ENCODE peak calls at places on chromosomes 5 and 9, in nine cellular contexts. One of them, this sample, is unnamed.

GRCh38 chr9:114163517-114163924 is 8.2 kb downstream of the COL27A1 start:
- DNase-seq in HepG2: peak; percentile 45
- DNase-seq in BE2C: no peak
- DNase-seq in uterus: peak; percentile 69
- DNase-seq in fibroblast of lung: peak; percentile 69
- DNase-seq in cardiac fibroblast: peak; percentile 68
- DNase-seq in IMR-90: peak; percentile 60
- DNase-seq in LNCaP clone FGC: no peak
- DNase-seq in AG04450: no peak
- DNase-seq in this sample: no peak

GRCh38 chr9:2874001-2874750 is 30.3 kb upstream of the PUM3 start:
- DNase-seq in HepG2: no peak
- DNase-seq in BE2C: no peak
- DNase-seq in uterus: no peak
- DNase-seq in fibroblast of lung: peak; percentile 14
- DNase-seq in cardiac fibroblast: peak; percentile 68
- DNase-seq in IMR-90: peak; percentile 30
- DNase-seq in LNCaP clone FGC: no peak
- DNase-seq in AG04450: no peak
- DNase-seq in this sample: no peak

GRCh38 chr5:125325488-125325887 is 579.0 kb upstream of the ZNF608 start:
- DNase-seq in HepG2: no peak
- DNase-seq in BE2C: no peak
- DNase-seq in uterus: no peak
- DNase-seq in fibroblast of lung: no peak
- DNase-seq in cardiac fibroblast: no peak
- DNase-seq in IMR-90: no peak
- DNase-seq in LNCaP clone FGC: no peak
- DNase-seq in AG04450: no peak
- DNase-seq in this sample: no peak

GRCh38 chr9:121160025-121160424 is 41.6 kb downstream of the RAB14 start:
- DNase-seq in HepG2: no peak
- DNase-seq in BE2C: no peak
- DNase-seq in uterus: no peak
- DNase-seq in fibroblast of lung: no peak
- DNase-seq in cardiac fibroblast: no peak
- DNase-seq in IMR-90: no peak
- DNase-seq in LNCaP clone FGC: no peak
- DNase-seq in AG04450: no peak
- DNase-seq in this sample: no peak

GRCh38 chr5:52282647-52283046 is 505.1 kb upstream of the ITGA1 start:
- DNase-seq in HepG2: no peak
- DNase-seq in BE2C: no peak
- DNase-seq in uterus: no peak
- DNase-seq in fibroblast of lung: no peak
- DNase-seq in cardiac fibroblast: no peak
- DNase-seq in IMR-90: no peak
- DNase-seq in LNCaP clone FGC: no peak
- DNase-seq in AG04450: no peak
- DNase-seq in this sample: no peak

GRCh38 chr5:91651704-91652103 is 268.6 kb upstream of the ARRDC3 start:
- DNase-seq in HepG2: no peak
- DNase-seq in BE2C: peak; percentile 21
- DNase-seq in uterus: no peak
- DNase-seq in fibroblast of lung: no peak
- DNase-seq in cardiac fibroblast: no peak
- DNase-seq in IMR-90: no peak
- DNase-seq in LNCaP clone FGC: no peak
- DNase-seq in AG04450: no peak
- DNase-seq in this sample: no peak

GRCh38 chr5:168339151-168340140 is 48.0 kb downstream of the WWC1 start:
- DNase-seq in HepG2: no peak
- DNase-seq in BE2C: no peak
- DNase-seq in uterus: no peak
- DNase-seq in fibroblast of lung: no peak
- DNase-seq in cardiac fibroblast: no peak
- DNase-seq in IMR-90: no peak
- DNase-seq in LNCaP clone FGC: no peak
- DNase-seq in AG04450: no peak
- DNase-seq in this sample: no peak

GRCh38 chr5:39249560-39250274 is 30.4 kb upstream of the FYB1 start:
- DNase-seq in HepG2: no peak
- DNase-seq in BE2C: no peak
- DNase-seq in uterus: no peak
- DNase-seq in fibroblast of lung: no peak
- DNase-seq in cardiac fibroblast: no peak
- DNase-seq in IMR-90: no peak
- DNase-seq in LNCaP clone FGC: no peak
- DNase-seq in AG04450: no peak
- DNase-seq in this sample: no peak

GRCh38 chr9:79289856-79290255 is 281.9 kb upstream of the TLE4 start:
- DNase-seq in HepG2: no peak
- DNase-seq in BE2C: no peak
- DNase-seq in uterus: no peak
- DNase-seq in fibroblast of lung: no peak
- DNase-seq in cardiac fibroblast: no peak
- DNase-seq in IMR-90: peak; percentile 6
- DNase-seq in LNCaP clone FGC: no peak
- DNase-seq in AG04450: no peak
- DNase-seq in this sample: no peak

GRCh38 chr9:125524522-125524921 is 182.5 kb downstream of the MAPKAP1 start:
- DNase-seq in HepG2: no peak
- DNase-seq in BE2C: no peak
- DNase-seq in uterus: no peak
- DNase-seq in fibroblast of lung: no peak
- DNase-seq in cardiac fibroblast: peak; percentile 59
- DNase-seq in IMR-90: peak; percentile 23
- DNase-seq in LNCaP clone FGC: no peak
- DNase-seq in AG04450: no peak
- DNase-seq in this sample: no peak

GRCh38 chr9:24257726-24258125 is 288.0 kb downstream of the IZUMO3 start:
- DNase-seq in HepG2: no peak
- DNase-seq in BE2C: no peak
- DNase-seq in uterus: no peak
- DNase-seq in fibroblast of lung: no peak
- DNase-seq in cardiac fibroblast: no peak
- DNase-seq in IMR-90: no peak
- DNase-seq in LNCaP clone FGC: no peak
- DNase-seq in AG04450: no peak
- DNase-seq in this sample: no peak

GRCh38 chr5:126414874-126415502 is 8.2 kb upstream of the GRAMD2B start:
- DNase-seq in HepG2: no peak
- DNase-seq in BE2C: no peak
- DNase-seq in uterus: peak; percentile 58
- DNase-seq in fibroblast of lung: peak; percentile 90
- DNase-seq in cardiac fibroblast: peak; percentile 89
- DNase-seq in IMR-90: peak; percentile 77
- DNase-seq in LNCaP clone FGC: no peak
- DNase-seq in AG04450: peak; percentile 32
- DNase-seq in this sample: no peak

GRCh38 chr9:121636411-121636865 is 15.0 kb upstream of the DAB2IP start:
- DNase-seq in HepG2: no peak
- DNase-seq in BE2C: peak; percentile 49
- DNase-seq in uterus: peak; percentile 64
- DNase-seq in fibroblast of lung: peak; percentile 23
- DNase-seq in cardiac fibroblast: peak; percentile 66
- DNase-seq in IMR-90: peak; percentile 46
- DNase-seq in LNCaP clone FGC: no peak
- DNase-seq in AG04450: no peak
- DNase-seq in this sample: no peak

GRCh38 chr5:9483779-9484178 is 62.1 kb downstream of the SEMA5A start:
- DNase-seq in HepG2: no peak
- DNase-seq in BE2C: no peak
- DNase-seq in uterus: no peak
- DNase-seq in fibroblast of lung: peak; percentile 40
- DNase-seq in cardiac fibroblast: peak; percentile 21
- DNase-seq in IMR-90: peak; percentile 48
- DNase-seq in LNCaP clone FGC: no peak
- DNase-seq in AG04450: no peak
- DNase-seq in this sample: no peak

GRCh38 chr5:41370482-41370881 is 139.9 kb downstream of the PLCXD3 start:
- DNase-seq in HepG2: no peak
- DNase-seq in BE2C: no peak
- DNase-seq in uterus: no peak
- DNase-seq in fibroblast of lung: no peak
- DNase-seq in cardiac fibroblast: no peak
- DNase-seq in IMR-90: no peak
- DNase-seq in LNCaP clone FGC: no peak
- DNase-seq in AG04450: no peak
- DNase-seq in this sample: no peak

GRCh38 chr5:8577792-8578191 is 708.8 kb downstream of the MTRR start:
- DNase-seq in HepG2: no peak
- DNase-seq in BE2C: no peak
- DNase-seq in uterus: no peak
- DNase-seq in fibroblast of lung: peak; percentile 17
- DNase-seq in cardiac fibroblast: no peak
- DNase-seq in IMR-90: peak; percentile 28
- DNase-seq in LNCaP clone FGC: no peak
- DNase-seq in AG04450: no peak
- DNase-seq in this sample: no peak

DNA sequence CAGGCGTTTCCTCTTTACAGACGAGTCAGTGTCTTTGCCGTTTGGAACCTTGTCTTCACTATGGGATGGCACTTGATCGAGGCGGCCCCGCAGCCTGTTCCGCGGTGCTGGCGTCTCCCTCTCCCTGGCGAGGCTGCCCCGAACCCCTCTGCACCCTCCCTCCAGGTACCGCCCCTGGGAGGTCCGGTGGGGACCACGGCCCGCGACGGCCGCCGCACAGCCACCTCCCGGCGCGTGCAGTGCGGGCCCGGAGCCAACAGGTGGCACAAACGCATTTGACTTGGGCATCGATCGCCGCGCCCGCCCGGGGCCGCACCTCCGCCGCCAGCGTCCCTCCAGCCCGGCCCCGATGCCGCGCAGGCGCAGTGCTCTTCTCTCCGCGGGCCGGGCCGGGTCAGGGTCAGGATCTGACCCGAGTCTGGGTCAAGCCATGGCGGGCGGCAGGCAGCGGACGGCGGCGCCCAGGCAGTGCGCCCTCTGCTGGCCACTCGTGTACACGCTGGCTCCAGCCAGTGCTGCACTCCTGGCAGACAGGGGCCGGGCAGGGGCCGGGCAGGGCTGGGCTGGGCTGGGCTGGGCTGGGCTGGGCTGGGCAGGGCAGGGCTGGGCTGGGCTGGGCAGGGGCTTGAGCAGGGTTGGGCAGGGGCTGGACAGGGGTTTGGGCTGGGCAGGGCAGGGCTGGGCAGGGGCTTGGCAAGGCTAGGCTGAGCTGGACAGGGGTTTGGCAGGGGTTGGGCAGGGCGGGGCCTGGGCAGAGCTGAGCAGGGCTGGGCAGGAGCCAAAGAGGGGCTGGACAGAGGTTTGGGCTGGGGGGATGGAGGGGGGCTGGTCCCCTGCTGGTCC is 155.8 kb upstream of the IRX4 start:
- DNase-seq in HepG2: peak; percentile 45
- DNase-seq in BE2C: peak; percentile 61
- DNase-seq in uterus: peak; percentile 57
- DNase-seq in fibroblast of lung: peak; percentile 52
- DNase-seq in cardiac fibroblast: peak; percentile 46
- DNase-seq in IMR-90: peak; percentile 3
- DNase-seq in LNCaP clone FGC: peak; percentile 27
- DNase-seq in AG04450: no peak
- DNase-seq in this sample: peak; percentile 75
- H3K4me3 ChIP-seq in HepG2: no peak overlapping the region
- H3K4me3 ChIP-seq in BE2C: peak overlapping the region; percentile 28
- H3K4me3 ChIP-seq in uterus: peak overlapping the region; percentile 46
- H3K4me3 ChIP-seq in fibroblast of lung: peak overlapping the region; percentile 23
- H3K4me3 ChIP-seq in cardiac fibroblast: no peak overlapping the region
- H3K4me3 ChIP-seq in IMR-90: no peak overlapping the region
- H3K4me3 ChIP-seq in LNCaP clone FGC: peak overlapping the region; percentile 46
- H3K4me3 ChIP-seq in AG04450: peak overlapping the region; percentile 29
- H3K4me3 ChIP-seq in this sample: peak overlapping the region; percentile 26

DNA sequence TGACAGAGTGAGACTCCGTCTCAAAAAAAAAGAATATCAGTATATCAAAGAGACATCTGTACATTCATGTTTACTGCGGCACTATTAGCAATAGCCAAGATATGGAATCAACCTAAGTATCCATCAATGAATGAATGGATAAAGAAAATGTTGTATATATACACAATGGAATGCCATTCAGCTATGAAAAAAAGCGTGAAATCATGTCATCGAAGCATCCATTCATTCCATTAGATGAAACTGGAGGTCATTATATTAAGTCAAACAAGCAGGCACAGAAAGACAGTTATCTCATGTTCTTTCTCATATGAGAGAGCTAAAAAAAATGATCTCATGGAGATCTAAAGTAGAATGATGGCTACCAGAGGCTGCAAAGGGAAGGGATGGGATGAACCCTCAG is 180.9 kb upstream of the TLX3 start:
- DNase-seq in HepG2: no peak
- DNase-seq in BE2C: no peak
- DNase-seq in uterus: no peak
- DNase-seq in fibroblast of lung: no peak
- DNase-seq in cardiac fibroblast: no peak
- DNase-seq in IMR-90: no peak
- DNase-seq in LNCaP clone FGC: no peak
- DNase-seq in AG04450: no peak
- DNase-seq in this sample: no peak
- H3K4me3 ChIP-seq in HepG2: no peak overlapping the region
- H3K4me3 ChIP-seq in BE2C: no peak overlapping the region
- H3K4me3 ChIP-seq in uterus: no peak overlapping the region
- H3K4me3 ChIP-seq in fibroblast of lung: no peak overlapping the region
- H3K4me3 ChIP-seq in cardiac fibroblast: no peak overlapping the region
- H3K4me3 ChIP-seq in IMR-90: no peak overlapping the region
- H3K4me3 ChIP-seq in LNCaP clone FGC: no peak overlapping the region
- H3K4me3 ChIP-seq in AG04450: no peak overlapping the region
- H3K4me3 ChIP-seq in this sample: no peak overlapping the region

GRCh38 chr5:179534431-179534830 is 15.9 kb upstream of the RUFY1 start:
- DNase-seq in HepG2: peak; percentile 19
- DNase-seq in BE2C: no peak
- DNase-seq in uterus: no peak
- DNase-seq in fibroblast of lung: no peak
- DNase-seq in cardiac fibroblast: no peak
- DNase-seq in IMR-90: no peak
- DNase-seq in LNCaP clone FGC: no peak
- DNase-seq in AG04450: no peak
- DNase-seq in this sample: no peak
- H3K4me3 ChIP-seq in HepG2: peak overlapping the region; percentile 46
- H3K4me3 ChIP-seq in BE2C: no peak overlapping the region
- H3K4me3 ChIP-seq in uterus: no peak overlapping the region
- H3K4me3 ChIP-seq in fibroblast of lung: no peak overlapping the region
- H3K4me3 ChIP-seq in cardiac fibroblast: no peak overlapping the region
- H3K4me3 ChIP-seq in IMR-90: no peak overlapping the region
- H3K4me3 ChIP-seq in LNCaP clone FGC: no peak overlapping the region
- H3K4me3 ChIP-seq in AG04450: no peak overlapping the region
- H3K4me3 ChIP-seq in this sample: no peak overlapping the region

DNA sequence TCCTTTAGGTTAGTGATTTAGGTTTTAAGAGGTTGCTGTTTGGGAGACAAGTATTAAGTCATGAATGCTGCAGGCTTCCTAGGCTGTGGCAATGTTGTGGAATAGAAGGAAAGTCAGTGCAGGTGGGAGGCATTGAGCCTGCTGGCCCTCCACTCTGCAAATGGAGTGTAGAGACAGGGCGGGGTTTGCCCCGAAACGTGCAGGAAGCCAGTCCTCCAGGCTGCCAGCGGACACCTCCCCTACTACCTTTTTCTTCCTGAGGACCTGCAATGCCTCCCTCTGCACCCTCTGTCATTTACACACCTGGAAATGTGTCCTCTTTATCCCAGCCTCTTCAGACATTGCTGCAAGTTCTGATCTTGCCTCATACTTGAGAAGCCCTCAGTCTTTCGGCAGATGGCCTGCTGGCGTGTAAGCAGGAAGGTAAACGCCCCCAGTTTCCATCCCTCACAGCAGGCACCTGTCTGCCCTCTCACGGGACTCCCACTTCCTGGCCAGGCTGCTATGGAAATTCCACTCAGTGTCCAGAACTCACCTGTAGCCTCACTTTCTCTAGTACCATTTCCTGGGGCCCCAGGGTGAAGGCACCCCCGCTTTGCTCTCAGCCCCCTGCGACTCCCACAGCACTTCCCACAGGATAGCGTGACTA is 81.6 kb upstream of the BOD1 start:
- DNase-seq in HepG2: no peak
- DNase-seq in BE2C: no peak
- DNase-seq in uterus: no peak
- DNase-seq in fibroblast of lung: no peak
- DNase-seq in cardiac fibroblast: no peak
- DNase-seq in IMR-90: no peak
- DNase-seq in LNCaP clone FGC: no peak
- DNase-seq in AG04450: no peak
- DNase-seq in this sample: no peak
- H3K4me3 ChIP-seq in HepG2: no peak overlapping the region
- H3K4me3 ChIP-seq in BE2C: no peak overlapping the region
- H3K4me3 ChIP-seq in uterus: no peak overlapping the region
- H3K4me3 ChIP-seq in fibroblast of lung: no peak overlapping the region
- H3K4me3 ChIP-seq in cardiac fibroblast: no peak overlapping the region
- H3K4me3 ChIP-seq in IMR-90: no peak overlapping the region
- H3K4me3 ChIP-seq in LNCaP clone FGC: no peak overlapping the region
- H3K4me3 ChIP-seq in AG04450: no peak overlapping the region
- H3K4me3 ChIP-seq in this sample: no peak overlapping the region

This sample was measured in HAP-1.